ENCODE peak calls at places on chromosomes 6 and 20, in eight cellular contexts. One of them, this sample, is unnamed.

GRCh38 chr20:61437280-61438206 is 185.5 kb downstream of the CDH4 start:
- DNase-seq in uterus: no peak
- DNase-seq in hepatocyte: no peak
- DNase-seq in A673: peak; percentile 82
- DNase-seq in PC-9: no peak
- DNase-seq in astrocyte of the spinal cord: peak; percentile 93
- DNase-seq in AG04450: peak; percentile 30
- DNase-seq in CD8-positive, alpha-beta T cell: no peak
- DNase-seq in this sample: peak; percentile 95

GRCh38 chr20:60024801-60025200 is 66.6 kb downstream of the CDH26 start:
- DNase-seq in CD8-positive, alpha-beta T cell: no peak
- DNase-seq in hepatocyte: no peak
- DNase-seq in uterus: no peak
- DNase-seq in astrocyte of the spinal cord: no peak
- DNase-seq in AG04450: no peak
- DNase-seq in PC-9: no peak
- DNase-seq in A673: no peak
- DNase-seq in this sample: no peak

GRCh38 chr20:22180244-22180643 is 404.1 kb downstream of the FOXA2 start:
- DNase-seq in AG04450: no peak
- DNase-seq in uterus: no peak
- DNase-seq in CD8-positive, alpha-beta T cell: no peak
- DNase-seq in hepatocyte: no peak
- DNase-seq in astrocyte of the spinal cord: no peak
- DNase-seq in PC-9: no peak
- DNase-seq in A673: peak; percentile 5
- DNase-seq in this sample: no peak

GRCh38 chr20:38190936-38191371 is 25.9 kb upstream of the TGM2 start:
- DNase-seq in CD8-positive, alpha-beta T cell: no peak
- DNase-seq in A673: no peak
- DNase-seq in AG04450: no peak
- DNase-seq in PC-9: no peak
- DNase-seq in hepatocyte: no peak
- DNase-seq in astrocyte of the spinal cord: no peak
- DNase-seq in uterus: no peak
- DNase-seq in this sample: no peak

GRCh38 chr6:20126789-20127653 is 85.2 kb downstream of the MBOAT1 start:
- DNase-seq in astrocyte of the spinal cord: peak; percentile 51
- DNase-seq in uterus: peak; percentile 67
- DNase-seq in A673: peak; percentile 71
- DNase-seq in hepatocyte: peak; percentile 87
- DNase-seq in PC-9: peak; percentile 40
- DNase-seq in AG04450: peak; percentile 11
- DNase-seq in CD8-positive, alpha-beta T cell: peak; percentile 14
- DNase-seq in this sample: peak; percentile 64

GRCh38 chr20:62238569-62239277 is 402 bp downstream of the OSBPL2 start:
- DNase-seq in uterus: no peak
- DNase-seq in PC-9: peak; percentile 46
- DNase-seq in CD8-positive, alpha-beta T cell: no peak
- DNase-seq in hepatocyte: peak; percentile 45
- DNase-seq in astrocyte of the spinal cord: no peak
- DNase-seq in A673: no peak
- DNase-seq in AG04450: no peak
- DNase-seq in this sample: no peak

GRCh38 chr20:45343445-45343866 is 4.8 kb downstream of the SDC4 start:
- DNase-seq in hepatocyte: peak; percentile 76
- DNase-seq in PC-9: peak; percentile 83
- DNase-seq in AG04450: no peak
- DNase-seq in A673: no peak
- DNase-seq in uterus: no peak
- DNase-seq in astrocyte of the spinal cord: no peak
- DNase-seq in CD8-positive, alpha-beta T cell: no peak
- DNase-seq in this sample: no peak

GRCh38 chr20:31652917-31653385 is 15.2 kb downstream of the COX4I2 start:
- DNase-seq in hepatocyte: no peak
- DNase-seq in astrocyte of the spinal cord: no peak
- DNase-seq in uterus: no peak
- DNase-seq in CD8-positive, alpha-beta T cell: no peak
- DNase-seq in PC-9: no peak
- DNase-seq in A673: peak; percentile 64
- DNase-seq in AG04450: no peak
- DNase-seq in this sample: peak; percentile 64

GRCh38 chr6:35363293-35363750 is 21.0 kb downstream of the PPARD start:
- DNase-seq in A673: peak; percentile 72
- DNase-seq in CD8-positive, alpha-beta T cell: no peak
- DNase-seq in hepatocyte: peak; percentile 57
- DNase-seq in PC-9: no peak
- DNase-seq in AG04450: no peak
- DNase-seq in astrocyte of the spinal cord: peak; percentile 68
- DNase-seq in uterus: no peak
- DNase-seq in this sample: peak; percentile 46

GRCh38 chr6:8552023-8552422 is 116.7 kb upstream of the SLC35B3 start:
- DNase-seq in A673: peak; percentile 68
- DNase-seq in PC-9: no peak
- DNase-seq in AG04450: no peak
- DNase-seq in astrocyte of the spinal cord: no peak
- DNase-seq in hepatocyte: no peak
- DNase-seq in CD8-positive, alpha-beta T cell: no peak
- DNase-seq in uterus: no peak
- DNase-seq in this sample: no peak

GRCh38 chr6:153088796-153089195 is 42.3 kb downstream of the RGS17 start:
- DNase-seq in AG04450: no peak
- DNase-seq in CD8-positive, alpha-beta T cell: no peak
- DNase-seq in PC-9: no peak
- DNase-seq in astrocyte of the spinal cord: no peak
- DNase-seq in A673: no peak
- DNase-seq in hepatocyte: no peak
- DNase-seq in uterus: no peak
- DNase-seq in this sample: no peak

GRCh38 chr20:35055445-35056276 is 36.9 kb downstream of the TRPC4AP start:
- DNase-seq in hepatocyte: no peak
- DNase-seq in PC-9: no peak
- DNase-seq in AG04450: no peak
- DNase-seq in CD8-positive, alpha-beta T cell: no peak
- DNase-seq in uterus: no peak
- DNase-seq in A673: no peak
- DNase-seq in astrocyte of the spinal cord: peak; percentile 26
- DNase-seq in this sample: peak; percentile 69

GRCh38 chr6:87909849-87910248 is 137.8 kb upstream of the SPACA1 start:
- DNase-seq in AG04450: no peak
- DNase-seq in uterus: no peak
- DNase-seq in CD8-positive, alpha-beta T cell: no peak
- DNase-seq in astrocyte of the spinal cord: peak; percentile 93
- DNase-seq in A673: no peak
- DNase-seq in hepatocyte: no peak
- DNase-seq in PC-9: no peak
- DNase-seq in this sample: peak; percentile 50

GRCh38 chr6:69663215-69663614 is 133.6 kb downstream of the LMBRD1 start:
- DNase-seq in AG04450: no peak
- DNase-seq in A673: no peak
- DNase-seq in PC-9: no peak
- DNase-seq in astrocyte of the spinal cord: no peak
- DNase-seq in hepatocyte: no peak
- DNase-seq in uterus: no peak
- DNase-seq in CD8-positive, alpha-beta T cell: no peak
- DNase-seq in this sample: no peak

GRCh38 chr6:168197636-168198301 is 118.8 kb upstream of the FRMD1 start:
- DNase-seq in A673: no peak
- DNase-seq in CD8-positive, alpha-beta T cell: no peak
- DNase-seq in PC-9: no peak
- DNase-seq in AG04450: no peak
- DNase-seq in hepatocyte: no peak
- DNase-seq in astrocyte of the spinal cord: no peak
- DNase-seq in uterus: peak; percentile 8
- DNase-seq in this sample: no peak

GRCh38 chr6:87501809-87502572 is 29.2 kb downstream of the SLC35A1 start:
- DNase-seq in A673: no peak
- DNase-seq in PC-9: no peak
- DNase-seq in uterus: no peak
- DNase-seq in astrocyte of the spinal cord: no peak
- DNase-seq in hepatocyte: no peak
- DNase-seq in AG04450: no peak
- DNase-seq in CD8-positive, alpha-beta T cell: no peak
- DNase-seq in this sample: no peak

GRCh38 chr20:38139919-38140753 is 24.9 kb downstream of the TGM2 start:
- DNase-seq in AG04450: no peak
- DNase-seq in CD8-positive, alpha-beta T cell: no peak
- DNase-seq in hepatocyte: peak; percentile 35
- DNase-seq in astrocyte of the spinal cord: peak; percentile 42
- DNase-seq in A673: peak; percentile 74
- DNase-seq in uterus: peak; percentile 6
- DNase-seq in PC-9: peak; percentile 31
- DNase-seq in this sample: no peak

GRCh38 chr6:15741405-15741804 is 78.6 kb upstream of the DTNBP1 start:
- DNase-seq in astrocyte of the spinal cord: no peak
- DNase-seq in AG04450: no peak
- DNase-seq in CD8-positive, alpha-beta T cell: no peak
- DNase-seq in A673: no peak
- DNase-seq in PC-9: no peak
- DNase-seq in hepatocyte: no peak
- DNase-seq in uterus: no peak
- DNase-seq in this sample: no peak

GRCh38 chr6:43873806-43874714 is 104.0 kb downstream of the VEGFA start:
- DNase-seq in astrocyte of the spinal cord: no peak
- DNase-seq in uterus: no peak
- DNase-seq in A673: no peak
- DNase-seq in hepatocyte: peak; percentile 65
- DNase-seq in PC-9: peak; percentile 80
- DNase-seq in AG04450: no peak
- DNase-seq in CD8-positive, alpha-beta T cell: no peak
- DNase-seq in this sample: no peak

GRCh38 chr20:43691928-43692524 is 25.1 kb downstream of the MYBL2 start:
- DNase-seq in A673: peak; percentile 51
- DNase-seq in uterus: no peak
- DNase-seq in CD8-positive, alpha-beta T cell: peak; percentile 19
- DNase-seq in hepatocyte: peak; percentile 71
- DNase-seq in PC-9: peak; percentile 45
- DNase-seq in astrocyte of the spinal cord: peak; percentile 25
- DNase-seq in AG04450: no peak
- DNase-seq in this sample: peak; percentile 38

DNA sequence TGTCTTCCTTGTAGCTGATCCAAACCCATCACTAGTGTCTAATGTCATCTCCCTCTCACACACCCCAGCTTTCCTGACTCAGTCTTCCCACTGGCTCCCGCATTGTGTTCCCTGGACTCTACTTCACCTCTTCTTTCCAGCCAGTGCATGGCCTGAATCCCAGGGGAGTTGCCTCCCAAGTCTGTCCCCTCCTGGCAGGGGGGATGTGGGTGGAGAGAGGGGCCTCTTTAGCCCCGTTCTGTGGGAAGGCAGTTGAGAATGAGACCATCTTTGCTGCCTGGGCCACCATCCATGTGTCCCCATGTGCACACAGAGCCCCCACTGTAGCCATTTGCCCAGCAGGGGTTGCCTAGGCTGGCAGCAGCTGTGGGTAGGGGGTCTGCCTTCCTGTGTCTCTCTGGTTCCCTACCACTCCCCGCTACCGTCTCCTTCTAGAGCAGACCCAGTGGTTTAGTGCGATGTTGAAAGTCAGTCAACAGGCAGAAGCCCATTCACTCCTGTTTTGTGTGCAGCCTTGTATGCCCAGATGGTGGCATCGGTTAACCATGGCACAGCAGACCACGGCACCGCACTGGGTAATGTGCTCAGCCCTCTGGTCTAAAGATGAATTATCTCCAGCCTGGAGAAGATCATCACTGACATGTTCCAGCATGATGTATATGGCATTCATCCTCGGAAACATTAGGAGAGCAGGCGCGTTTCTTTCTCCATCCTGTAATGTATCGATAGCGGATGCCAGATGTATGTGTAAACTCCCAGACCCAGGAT is 178.8 kb upstream of the SNX9 start:
- DNase-seq in hepatocyte: no peak
- DNase-seq in uterus: no peak
- DNase-seq in PC-9: no peak
- DNase-seq in A673: peak; percentile 38
- DNase-seq in astrocyte of the spinal cord: no peak
- DNase-seq in CD8-positive, alpha-beta T cell: no peak
- DNase-seq in AG04450: no peak
- DNase-seq in this sample: peak; percentile 24
- TF ChIP-seq CTCF in hepatocyte: peak; percentile 27
- TF ChIP-seq CTCF in uterus: peak; percentile 32
- TF ChIP-seq CTCF in PC-9: peak; percentile 42
- TF ChIP-seq CTCF in A673: peak; percentile 52
- TF ChIP-seq CTCF in astrocyte of the spinal cord: peak; percentile 29
- TF ChIP-seq CTCF in CD8-positive, alpha-beta T cell: no peak
- TF ChIP-seq CTCF in AG04450: peak; percentile 28
- TF ChIP-seq CTCF in this sample: no peak

DNA sequence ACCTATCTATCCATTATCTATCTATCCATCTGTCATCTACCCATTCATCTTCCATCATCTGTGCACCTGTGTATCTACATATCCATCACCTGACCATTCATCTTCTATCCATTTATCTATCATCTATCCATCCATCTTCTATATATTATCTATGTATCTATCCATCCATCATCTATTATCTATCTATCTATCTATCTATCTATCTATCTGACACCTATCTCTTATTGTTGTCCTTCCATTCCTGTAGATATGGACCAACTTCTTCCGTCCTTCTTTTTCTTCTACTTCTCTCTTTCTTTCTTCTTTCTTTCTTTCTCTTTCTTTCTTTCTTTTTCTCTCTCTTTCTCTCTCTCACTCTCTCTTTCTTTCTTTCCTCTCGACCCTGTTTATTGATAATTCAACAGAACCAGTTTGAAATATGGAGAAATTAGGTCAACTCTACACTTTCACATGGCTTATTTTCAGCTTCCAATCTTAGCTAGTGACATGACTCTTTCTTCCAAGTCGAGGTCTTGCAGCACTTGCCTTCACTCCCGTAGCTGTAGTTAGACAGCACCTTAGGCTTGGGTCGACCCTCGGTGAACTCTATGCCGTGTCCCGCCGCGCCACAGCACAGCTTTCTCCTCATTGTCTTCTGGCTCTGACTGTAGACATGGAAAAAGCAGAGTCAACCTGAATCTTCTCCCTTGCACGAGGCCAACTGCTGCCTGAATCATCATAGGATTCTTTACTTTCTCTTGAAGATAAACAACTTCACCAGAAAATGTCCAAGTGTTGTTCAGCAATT is 110.4 kb upstream of the EXOC2 start:
- DNase-seq in astrocyte of the spinal cord: no peak
- DNase-seq in A673: no peak
- DNase-seq in hepatocyte: no peak
- DNase-seq in uterus: no peak
- DNase-seq in CD8-positive, alpha-beta T cell: no peak
- DNase-seq in PC-9: no peak
- DNase-seq in AG04450: no peak
- DNase-seq in this sample: no peak
- H3K4me3 ChIP-seq in astrocyte of the spinal cord: no peak overlapping the region
- H3K4me3 ChIP-seq in A673: no peak overlapping the region
- H3K4me3 ChIP-seq in hepatocyte: no peak overlapping the region
- H3K4me3 ChIP-seq in uterus: no peak overlapping the region
- H3K4me3 ChIP-seq in CD8-positive, alpha-beta T cell: no peak overlapping the region
- H3K4me3 ChIP-seq in PC-9: no peak overlapping the region
- H3K4me3 ChIP-seq in AG04450: no peak overlapping the region
- H3K4me3 ChIP-seq in this sample: no peak overlapping the region

GRCh38 chr20:57465943-57466342 is 59.0 kb downstream of the CTCFL start:
- DNase-seq in uterus: no peak
- DNase-seq in A673: no peak
- DNase-seq in CD8-positive, alpha-beta T cell: no peak
- DNase-seq in astrocyte of the spinal cord: no peak
- DNase-seq in PC-9: no peak
- DNase-seq in hepatocyte: no peak
- DNase-seq in AG04450: no peak
- DNase-seq in this sample: no peak
- TF ChIP-seq CTCF in uterus: no peak
- TF ChIP-seq CTCF in A673: peak; percentile 43
- TF ChIP-seq CTCF in CD8-positive, alpha-beta T cell: no peak
- TF ChIP-seq CTCF in astrocyte of the spinal cord: peak; percentile 22
- TF ChIP-seq CTCF in PC-9: peak; percentile 30
- TF ChIP-seq CTCF in hepatocyte: no peak
- TF ChIP-seq CTCF in AG04450: no peak
- TF ChIP-seq CTCF in this sample: no peak

GRCh38 chr6:141618180-141618581 is 514.5 kb upstream of the GJE1 start:
- DNase-seq in AG04450: no peak
- DNase-seq in hepatocyte: no peak
- DNase-seq in PC-9: no peak
- DNase-seq in astrocyte of the spinal cord: no peak
- DNase-seq in A673: no peak
- DNase-seq in CD8-positive, alpha-beta T cell: no peak
- DNase-seq in uterus: no peak
- DNase-seq in this sample: no peak
- H3K4me3 ChIP-seq in AG04450: no peak overlapping the region
- H3K4me3 ChIP-seq in hepatocyte: no peak overlapping the region
- H3K4me3 ChIP-seq in PC-9: no peak overlapping the region
- H3K4me3 ChIP-seq in astrocyte of the spinal cord: no peak overlapping the region
- H3K4me3 ChIP-seq in A673: no peak overlapping the region
- H3K4me3 ChIP-seq in CD8-positive, alpha-beta T cell: no peak overlapping the region
- H3K4me3 ChIP-seq in uterus: no peak overlapping the region
- H3K4me3 ChIP-seq in this sample: no peak overlapping the region

This sample was measured in fibroblast of pulmonary artery.